ENCODE peak calls at places on chromosomes 5 and 9, in ten cellular contexts. A, H, D, G, F, V, X, M, Q and Y are unnamed samples.

GRCh38 chr9:122816163-122816867 is 12.1 kb downstream of the PDCL start:
- DNase-seq in A (peak; percentile 37), H (peak; percentile 22), D (no peak), G (no peak), F (peak; percentile 18), V (no peak), X (peak; percentile 72), M (no peak), Q (no peak), Y (peak; percentile 24)

GRCh38 chr5:170471551-170472212 is 32.1 kb upstream of the KCNIP1 start:
- DNase-seq in A (no peak), H (no peak), D (no peak), G (no peak), F (no peak), V (no peak), X (no peak), M (no peak), Q (no peak), Y (no peak)

GRCh38 chr9:134707031-134707680 is 65.6 kb downstream of the COL5A1 start:
- DNase-seq in A (no peak), H (no peak), D (no peak), G (peak; percentile 64), F (no peak), V (no peak), X (no peak), M (peak; percentile 90), Q (peak; percentile 91), Y (no peak)

GRCh38 chr9:133351908-133352634 is 4.1 kb downstream of the RPL7A start:
- DNase-seq in A (peak; percentile 57), H (no peak), D (peak; percentile 59), G (peak; percentile 78), F (no peak), V (no peak), X (peak; percentile 56), M (peak; percentile 57), Q (peak; percentile 80), Y (no peak)

GRCh38 chr5:181058786-181059296 is 18.8 kb downstream of the BTNL9 start:
- DNase-seq in A (no peak), H (no peak), D (no peak), G (no peak), F (no peak), V (no peak), X (no peak), M (no peak), Q (no peak), Y (no peak)

GRCh38 chr5:174147551-174147950 is 102.0 kb downstream of the NSG2 start:
- DNase-seq in A (no peak), H (no peak), D (no peak), G (no peak), F (no peak), V (no peak), X (no peak), M (no peak), Q (no peak), Y (no peak)

GRCh38 chr5:65506961-65507360 is 25.2 kb upstream of the ADAMTS6 start:
- DNase-seq in A (no peak), H (no peak), D (no peak), G (peak; percentile 77), F (no peak), V (no peak), X (no peak), M (peak; percentile 35), Q (no peak), Y (no peak)

GRCh38 chr9:92468206-92468605 is 14.1 kb downstream of the ASPN start:
- DNase-seq in A (no peak), H (no peak), D (no peak), G (peak; percentile 85), F (no peak), V (no peak), X (no peak), M (no peak), Q (no peak), Y (no peak)

GRCh38 chr9:123763910-123764588 is 165.9 kb downstream of the DENND1A start:
- DNase-seq in A (no peak), H (no peak), D (no peak), G (peak; percentile 78), F (no peak), V (no peak), X (no peak), M (peak; percentile 39), Q (no peak), Y (no peak)

GRCh38 chr9:127912296-127912695 is 4.5 kb downstream of the ST6GALNAC4 start:
- DNase-seq in A (no peak), H (no peak), D (no peak), G (no peak), F (no peak), V (no peak), X (no peak), M (no peak), Q (no peak), Y (no peak)

GRCh38 chr9:15142903-15143534 is 164.0 kb downstream of the TTC39B start:
- DNase-seq in A (no peak), H (no peak), D (peak; percentile 27), G (peak; percentile 77), F (peak; percentile 1), V (peak; percentile 12), X (peak; percentile 9), M (peak; percentile 66), Q (peak; percentile 15), Y (peak; percentile 5)

GRCh38 chr5:140401362-140402257 is at the start of gene ANKHD1:
- DNase-seq in A (peak; percentile 94), H (peak; percentile 95), D (peak; percentile 100), G (peak; percentile 100), F (peak; percentile 92), V (peak; percentile 100), X (peak; percentile 97), M (peak; percentile 100), Q (peak; percentile 99), Y (peak; percentile 96)

GRCh38 chr5:77628840-77629552 is 9.5 kb downstream of the OTP start:
- DNase-seq in A (no peak), H (no peak), D (no peak), G (peak; percentile 8), F (no peak), V (no peak), X (no peak), M (no peak), Q (no peak), Y (no peak)

GRCh38 chr9:35910613-35911488 is 1.6 kb downstream of the SPAAR start:
- DNase-seq in A (peak; percentile 52), H (peak; percentile 25), D (peak; percentile 67), G (peak; percentile 68), F (peak; percentile 41), V (no peak), X (peak; percentile 48), M (peak; percentile 76), Q (peak; percentile 54), Y (peak; percentile 28)

GRCh38 chr9:79129865-79130480 is 441.8 kb upstream of the TLE4 start:
- DNase-seq in A (peak; percentile 25), H (no peak), D (peak; percentile 54), G (peak; percentile 69), F (no peak), V (no peak), X (peak; percentile 70), M (peak; percentile 83), Q (peak; percentile 55), Y (no peak)

GRCh38 chr9:17635115-17635890 is 56.4 kb downstream of the SH3GL2 start:
- DNase-seq in A (no peak), H (no peak), D (no peak), G (no peak), F (no peak), V (no peak), X (no peak), M (no peak), Q (no peak), Y (no peak)

GRCh38 chr5:44002381-44002901 is 386.8 kb downstream of the FGF10 start:
- DNase-seq in A (no peak), H (no peak), D (peak; percentile 36), G (peak; percentile 49), F (no peak), V (no peak), X (no peak), M (peak; percentile 3), Q (no peak), Y (no peak)

GRCh38 chr5:176611435-176611834 is 1.5 kb upstream of the GPRIN1 start:
- DNase-seq in A (peak; percentile 54), H (peak; percentile 28), D (peak; percentile 48), G (peak; percentile 94), F (peak; percentile 35), V (no peak), X (peak; percentile 83), M (peak; percentile 93), Q (no peak), Y (peak; percentile 53)

GRCh38 chr5:79750611-79751510 is 61.2 kb downstream of the CMYA5 start:
- DNase-seq in A (no peak), H (no peak), D (no peak), G (no peak), F (no peak), V (no peak), X (no peak), M (no peak), Q (no peak), Y (no peak)

GRCh38 chr5:112917453-112918005 is 4.5 kb downstream of the REEP5 start:
- DNase-seq in A (no peak), H (no peak), D (no peak), G (peak; percentile 44), F (no peak), V (no peak), X (peak; percentile 10), M (no peak), Q (peak; percentile 57), Y (no peak)

GRCh38 chr5:141816598-141817399 is 61.4 kb downstream of the PCDH1 start:
- DNase-seq in A (no peak), H (no peak), D (no peak), G (no peak), F (no peak), V (no peak), X (peak; percentile 60), M (no peak), Q (no peak), Y (no peak)

GRCh38 chr5:123482258-123482657 is 29.7 kb upstream of the CSNK1G3 start:
- DNase-seq in A (no peak), H (no peak), D (no peak), G (no peak), F (no peak), V (no peak), X (no peak), M (no peak), Q (no peak), Y (no peak)

GRCh38 chr9:70935856-70936255 is 185.6 kb downstream of the TRPM3 start:
- DNase-seq in A (no peak), H (no peak), D (no peak), G (peak; percentile 69), F (no peak), V (no peak), X (no peak), M (peak; percentile 33), Q (no peak), Y (no peak)